ENCODE peak calls at places on chromosomes 6 and 20, in seven cellular contexts. Q is CD4-positive, alpha-beta memory T cell; R is mesenchymal stem cell; A is small intestine; Z is neural progenitor cell; P is fibroblast of lung; K is SK-N-SH. V is an unnamed sample.

GRCh38 chr6:21801786-21802610 is 208.4 kb downstream of the SOX4 start:
- DNase-seq in Z (no peak), A (no peak), R (no peak), K (no peak), Q (no peak), P (no peak), V (no peak)

GRCh38 chr20:32216396-32217142 is 8.9 kb downstream of the POFUT1 start:
- DNase-seq in R (no peak), Q (no peak), A (peak), Z (no peak), P (no peak), K (no peak), V (no peak)

GRCh38 chr6:122997541-122998150 is 1.6 kb downstream of the CLVS2 start:
- DNase-seq in A (no peak), R (no peak), K (peak), Q (no peak), P (no peak), Z (no peak), V (no peak)

GRCh38 chr6:64224819-64225218 is 589.2 kb downstream of the PHF3 start:
- DNase-seq in P (peak), Z (no peak), A (no peak), K (no peak), Q (no peak), R (no peak), V (no peak)

GRCh38 chr6:13873288-13874190 is 51.2 kb upstream of the RNF182 start:
- DNase-seq in P (no peak), Q (peak), Z (peak), K (peak), A (peak), R (peak), V (peak)

GRCh38 chr20:23284009-23284408 is 66.6 kb upstream of the NXT1 start:
- DNase-seq in Z (no peak), Q (no peak), R (no peak), P (no peak), A (no peak), K (no peak), V (no peak)

GRCh38 chr6:3388786-3389185 is 68.1 kb downstream of the SLC22A23 start:
- DNase-seq in K (no peak), Z (no peak), A (no peak), R (no peak), Q (no peak), P (no peak), V (no peak)

GRCh38 chr6:1596088-1596852 is 13.4 kb upstream of the FOXC1 start:
- DNase-seq in K (peak), P (peak), Q (peak), R (peak), Z (peak), A (peak), V (peak)

GRCh38 chr6:83852528-83853177 is 507 bp upstream of the RIPPLY2 start:
- DNase-seq in Z (no peak), A (no peak), Q (no peak), R (no peak), K (no peak), P (no peak), V (no peak)

DNA sequence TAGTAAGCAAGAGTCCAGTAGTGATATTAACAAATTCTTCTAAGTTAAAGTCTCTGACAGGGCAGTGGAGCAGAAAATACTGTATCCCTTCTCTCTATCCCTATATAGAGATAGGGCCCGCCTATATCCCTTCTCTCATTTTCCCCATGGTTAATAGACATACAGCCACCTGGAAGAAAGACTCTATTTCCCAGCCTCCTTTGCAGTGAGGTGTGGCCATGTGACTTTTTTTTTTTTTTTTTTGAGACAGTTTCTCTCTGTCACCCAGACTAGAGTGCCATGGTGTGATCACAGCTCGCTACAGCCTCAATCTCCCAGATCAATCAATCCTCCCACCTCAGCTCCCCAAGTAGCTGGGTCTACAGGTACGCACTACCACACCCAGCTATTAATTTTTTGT is 16.7 kb upstream of the CDK5RAP1 start:
- DNase-seq in Z (no peak), A (no peak), K (no peak), R (no peak), P (no peak), Q (no peak), V (no peak)
- H3K27ac ChIP-seq in Z (no peak), A (no peak), K (no peak), R (no peak), P (no peak), Q (no peak), V (no peak)

DNA sequence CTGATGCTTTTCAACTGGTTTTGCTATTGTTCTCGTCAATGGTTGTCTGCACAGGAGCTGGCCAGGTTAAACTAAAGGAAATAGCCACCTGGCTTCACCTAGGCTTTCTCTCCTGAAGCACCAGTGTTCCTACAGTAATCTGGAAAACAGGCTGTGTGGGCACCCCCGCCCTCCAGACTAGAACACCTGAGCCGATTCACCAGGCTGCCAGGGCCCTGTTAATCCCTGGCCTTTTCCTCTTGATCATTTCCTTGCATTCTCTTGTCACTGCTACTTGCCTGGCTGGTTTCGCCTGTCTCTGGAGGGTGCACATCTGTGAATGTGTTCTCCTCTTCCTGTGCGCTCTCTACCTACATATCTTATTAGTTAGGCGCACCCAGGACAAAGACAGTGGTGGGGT is 45.7 kb upstream of the EMILIN3 start:
- DNase-seq in P (no peak), Z (no peak), R (no peak), Q (no peak), A (no peak), K (no peak), V (no peak)
- H3K27ac ChIP-seq in P (peak), Z (no peak), R (no peak), Q (no peak), A (peak), K (no peak), V (no peak)

DNA sequence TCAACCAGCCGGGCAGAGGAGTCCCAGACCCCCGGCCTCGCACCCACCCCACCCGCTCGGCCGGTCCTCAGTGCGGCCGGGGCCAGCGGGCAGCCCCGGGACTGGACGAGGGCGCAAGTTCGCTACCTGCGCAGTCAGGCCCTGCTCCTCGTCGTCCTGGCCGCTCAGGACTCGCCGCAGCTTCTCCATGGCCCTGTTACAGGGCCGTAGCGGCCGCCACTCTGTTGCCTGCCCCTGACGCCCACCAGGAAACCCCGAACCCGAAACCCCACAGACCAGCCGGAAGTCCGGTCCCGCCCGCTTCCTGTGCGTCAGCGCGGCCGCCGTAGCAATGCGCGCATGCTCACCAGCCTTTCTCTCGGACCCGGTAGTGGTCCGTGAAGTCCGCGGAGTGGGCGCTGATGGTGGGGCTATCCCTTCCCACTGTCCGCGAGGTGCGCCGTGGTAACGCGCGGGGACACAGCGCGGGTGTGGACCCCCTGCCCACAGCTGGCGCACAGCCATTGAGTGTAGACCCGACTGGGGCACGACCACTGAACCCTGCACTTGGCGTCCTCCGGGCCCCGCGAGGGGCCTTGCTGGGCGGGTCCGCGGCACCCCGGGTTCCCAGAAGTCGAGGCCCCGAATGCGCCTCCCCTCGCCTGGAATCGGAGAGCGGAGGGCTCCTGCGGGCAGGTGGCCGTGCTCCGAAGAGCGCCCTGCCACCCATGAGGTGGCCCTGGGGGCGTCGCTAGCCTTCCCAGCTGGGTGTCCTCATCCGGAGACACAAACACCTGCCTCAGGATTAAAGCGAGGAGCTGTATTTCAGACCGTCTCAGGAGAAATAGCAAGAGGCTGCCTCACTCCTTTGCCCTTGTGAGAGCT is at the start of gene SFT2D1:
- DNase-seq in Q (peak), R (peak), Z (peak), A (peak), K (peak), P (peak), V (peak)
- H3K27ac ChIP-seq in Q (peak), R (peak), Z (no peak), A (peak), K (peak), P (peak), V (peak)

DNA sequence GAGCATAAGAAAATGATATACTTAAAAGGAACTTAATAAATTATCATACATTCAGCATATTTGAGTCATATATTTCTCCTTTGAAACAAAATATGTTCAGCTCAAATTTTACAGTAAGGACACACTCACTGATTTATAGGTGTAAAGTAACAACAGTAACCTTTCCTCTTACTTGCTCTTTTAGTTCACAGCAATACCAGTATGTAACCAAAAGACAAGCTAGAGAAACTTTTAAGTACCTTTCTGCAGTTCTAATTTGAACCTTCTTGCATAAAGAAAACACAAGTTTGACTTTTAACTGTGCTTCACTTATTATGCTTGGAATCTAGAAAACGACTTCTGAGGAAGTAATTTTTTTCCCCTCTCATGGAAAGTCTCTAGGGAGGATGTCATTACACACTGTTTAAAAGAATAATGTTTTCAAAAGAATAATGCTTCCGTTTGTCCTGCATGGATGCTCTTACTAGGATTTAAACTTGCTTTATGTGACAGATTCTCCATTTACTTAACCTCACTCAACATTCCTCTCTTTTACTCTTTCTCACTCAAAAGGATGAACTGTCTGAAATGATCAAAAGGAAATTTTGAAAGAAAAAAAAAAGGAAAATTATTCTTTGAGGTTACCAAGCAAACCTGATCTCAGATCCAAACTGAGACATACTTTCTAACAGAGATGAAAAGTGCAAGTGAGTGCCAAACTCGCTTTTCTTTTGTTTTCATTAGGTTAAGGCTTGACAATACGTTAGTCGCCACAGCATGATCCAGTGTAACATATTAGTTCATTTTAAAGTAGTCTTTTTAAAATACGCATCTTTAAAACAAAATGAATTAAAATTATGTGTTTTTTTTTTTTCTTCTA is 22.4 kb upstream of the CALHM6 start:
- DNase-seq in A (no peak), R (no peak), P (no peak), K (no peak), Z (no peak), Q (no peak), V (no peak)
- H3K27ac ChIP-seq in A (no peak), R (peak), P (no peak), K (no peak), Z (no peak), Q (no peak), V (no peak)

GRCh38 chr6:106973018-106973840 is 1.3 kb downstream of the CD24 start:
- DNase-seq in Q (no peak), P (peak), A (peak), R (no peak), Z (peak), K (peak), V (no peak)
- H3K27ac ChIP-seq in Q (no peak), P (no peak), A (peak), R (no peak), Z (peak), K (peak), V (no peak)

GRCh38 chr6:108169801-108170606 is 4.2 kb downstream of the NR2E1 start:
- DNase-seq in Z (peak), Q (no peak), R (no peak), P (no peak), K (no peak), A (peak), V (no peak)
- H3K27ac ChIP-seq in Z (no peak), Q (no peak), R (no peak), P (no peak), K (no peak), A (no peak), V (no peak)

GRCh38 chr6:157834549-157834948 is 11.5 kb downstream of the SNX9 start:
- DNase-seq in R (no peak), Z (no peak), A (no peak), K (no peak), Q (no peak), P (no peak), V (no peak)
- H3K27ac ChIP-seq in R (no peak), Z (peak), A (no peak), K (no peak), Q (no peak), P (no peak), V (no peak)

GRCh38 chr6:44275271-44275748 is 5.1 kb downstream of the TMEM151B start:
- DNase-seq in P (no peak), R (no peak), K (peak), Z (no peak), Q (no peak), A (no peak), V (no peak)

GRCh38 chr6:44272529-44272928 is 2.3 kb downstream of the TMEM151B start:
- DNase-seq in A (no peak), R (no peak), K (no peak), Z (no peak), Q (no peak), P (no peak), V (no peak)

GRCh38 chr6:44271914-44272313 is 1.7 kb downstream of the TMEM151B start:
- DNase-seq in P (no peak), Z (no peak), R (no peak), A (no peak), Q (no peak), K (peak), V (no peak)

GRCh38 chr6:44272999-44273566 is 2.8 kb downstream of the TMEM151B start:
- DNase-seq in P (no peak), K (peak), Q (no peak), Z (no peak), R (no peak), A (no peak), V (no peak)

GRCh38 chr6:44273617-44274016 is 3.4 kb downstream of the TMEM151B start:
- DNase-seq in Z (no peak), K (no peak), Q (no peak), R (no peak), P (no peak), A (no peak), V (no peak)
- H3K27ac ChIP-seq in Z (no peak), K (no peak), Q (no peak), R (no peak), P (no peak), A (no peak), V (no peak)

GRCh38 chr6:160973856-160974255 is 17.7 kb upstream of the MAP3K4 start:
- DNase-seq in K (peak), Z (no peak), Q (no peak), R (peak), P (peak), A (no peak), V (no peak)
- H3K27ac ChIP-seq in K (peak), Z (no peak), Q (no peak), R (no peak), P (peak), A (no peak), V (no peak)

V was measured in naive thymus-derived CD4-positive, alpha-beta T cell.